ENCODE peak calls at places on chromosome 19, in nine cellular contexts. One of them, this sample, is unnamed.

GRCh38 chr19:55660404-55660803 is 5.6 kb downstream of the U2AF2 start:
- DNase-seq in GM12865: no peak
- DNase-seq in endothelial cell of umbilical vein: no peak
- DNase-seq in type B pancreatic cell: no peak
- DNase-seq in cardiac muscle cell: no peak
- DNase-seq in Calu3: no peak
- DNase-seq in Peyer's patch: no peak
- DNase-seq in HepG2: no peak
- DNase-seq in foreskin fibroblast: no peak
- DNase-seq in this sample: no peak

GRCh38 chr19:30227661-30228112 is 144.5 kb upstream of the ZNF536 start:
- DNase-seq in GM12865: peak
- DNase-seq in endothelial cell of umbilical vein: peak
- DNase-seq in type B pancreatic cell: peak
- DNase-seq in cardiac muscle cell: peak
- DNase-seq in Calu3: peak
- DNase-seq in Peyer's patch: peak
- DNase-seq in HepG2: peak
- DNase-seq in foreskin fibroblast: peak
- DNase-seq in this sample: peak

GRCh38 chr19:31066385-31066784 is 282.9 kb downstream of the TSHZ3 start:
- DNase-seq in GM12865: no peak
- DNase-seq in endothelial cell of umbilical vein: no peak
- DNase-seq in type B pancreatic cell: no peak
- DNase-seq in cardiac muscle cell: peak
- DNase-seq in Calu3: no peak
- DNase-seq in Peyer's patch: no peak
- DNase-seq in HepG2: no peak
- DNase-seq in foreskin fibroblast: peak
- DNase-seq in this sample: no peak

GRCh38 chr19:13172335-13173128 is 22.3 kb downstream of the IER2 start:
- DNase-seq in GM12865: no peak
- DNase-seq in endothelial cell of umbilical vein: peak
- DNase-seq in type B pancreatic cell: no peak
- DNase-seq in cardiac muscle cell: peak
- DNase-seq in Calu3: peak
- DNase-seq in Peyer's patch: peak
- DNase-seq in HepG2: no peak
- DNase-seq in foreskin fibroblast: peak
- DNase-seq in this sample: peak

GRCh38 chr19:10565028-10565566 is 713 bp downstream of the KRI1 start:
- DNase-seq in GM12865: peak
- DNase-seq in endothelial cell of umbilical vein: peak
- DNase-seq in type B pancreatic cell: no peak
- DNase-seq in cardiac muscle cell: peak
- DNase-seq in Calu3: peak
- DNase-seq in Peyer's patch: no peak
- DNase-seq in HepG2: no peak
- DNase-seq in foreskin fibroblast: peak
- DNase-seq in this sample: peak

GRCh38 chr19:6491802-6492592 is 10.1 kb downstream of the TUBB4A start:
- DNase-seq in GM12865: no peak
- DNase-seq in endothelial cell of umbilical vein: no peak
- DNase-seq in type B pancreatic cell: no peak
- DNase-seq in cardiac muscle cell: no peak
- DNase-seq in Calu3: no peak
- DNase-seq in Peyer's patch: no peak
- DNase-seq in HepG2: no peak
- DNase-seq in foreskin fibroblast: no peak
- DNase-seq in this sample: peak

GRCh38 chr19:28021316-28022185 is 1191.4 kb downstream of the UQCRFS1 start:
- DNase-seq in GM12865: peak
- DNase-seq in endothelial cell of umbilical vein: no peak
- DNase-seq in type B pancreatic cell: no peak
- DNase-seq in cardiac muscle cell: no peak
- DNase-seq in Calu3: no peak
- DNase-seq in Peyer's patch: no peak
- DNase-seq in HepG2: no peak
- DNase-seq in foreskin fibroblast: no peak
- DNase-seq in this sample: no peak

GRCh38 chr19:17304386-17305047 is 1.2 kb upstream of the MRPL34 start:
- DNase-seq in GM12865: no peak
- DNase-seq in endothelial cell of umbilical vein: no peak
- DNase-seq in type B pancreatic cell: no peak
- DNase-seq in cardiac muscle cell: no peak
- DNase-seq in Calu3: no peak
- DNase-seq in Peyer's patch: peak
- DNase-seq in HepG2: no peak
- DNase-seq in foreskin fibroblast: peak
- DNase-seq in this sample: no peak

GRCh38 chr19:55341191-55342043 is 1.7 kb downstream of the KMT5C start:
- DNase-seq in GM12865: peak
- DNase-seq in endothelial cell of umbilical vein: peak
- DNase-seq in type B pancreatic cell: no peak
- DNase-seq in cardiac muscle cell: peak
- DNase-seq in Calu3: peak
- DNase-seq in Peyer's patch: peak
- DNase-seq in HepG2: peak
- DNase-seq in foreskin fibroblast: peak
- DNase-seq in this sample: peak

GRCh38 chr19:51460164-51460992 is 2.1 kb upstream of the SIGLEC8 start:
- DNase-seq in GM12865: no peak
- DNase-seq in endothelial cell of umbilical vein: peak
- DNase-seq in type B pancreatic cell: peak
- DNase-seq in cardiac muscle cell: peak
- DNase-seq in Calu3: no peak
- DNase-seq in Peyer's patch: no peak
- DNase-seq in HepG2: peak
- DNase-seq in foreskin fibroblast: peak
- DNase-seq in this sample: no peak

GRCh38 chr19:49213791-49214190 is 56.2 kb downstream of the TRPM4 start:
- DNase-seq in GM12865: no peak
- DNase-seq in endothelial cell of umbilical vein: no peak
- DNase-seq in type B pancreatic cell: no peak
- DNase-seq in cardiac muscle cell: no peak
- DNase-seq in Calu3: peak
- DNase-seq in Peyer's patch: no peak
- DNase-seq in HepG2: no peak
- DNase-seq in foreskin fibroblast: no peak
- DNase-seq in this sample: no peak
- TF ChIP-seq CTCF in GM12865: no peak
- TF ChIP-seq CTCF in endothelial cell of umbilical vein: peak
- TF ChIP-seq CTCF in type B pancreatic cell: peak
- TF ChIP-seq CTCF in cardiac muscle cell: no peak
- TF ChIP-seq CTCF in Calu3: no peak
- TF ChIP-seq CTCF in Peyer's patch: no peak
- TF ChIP-seq CTCF in HepG2: peak
- TF ChIP-seq CTCF in foreskin fibroblast: peak
- TF ChIP-seq CTCF in this sample: peak

GRCh38 chr19:7644550-7644877 is 7.6 kb downstream of the STXBP2 start:
- DNase-seq in GM12865: no peak
- DNase-seq in endothelial cell of umbilical vein: no peak
- DNase-seq in type B pancreatic cell: no peak
- DNase-seq in cardiac muscle cell: no peak
- DNase-seq in Calu3: no peak
- DNase-seq in Peyer's patch: no peak
- DNase-seq in HepG2: no peak
- DNase-seq in foreskin fibroblast: no peak
- DNase-seq in this sample: no peak

GRCh38 chr19:7646426-7646700 is 9.5 kb downstream of the STXBP2 start:
- DNase-seq in GM12865: no peak
- DNase-seq in endothelial cell of umbilical vein: no peak
- DNase-seq in type B pancreatic cell: no peak
- DNase-seq in cardiac muscle cell: no peak
- DNase-seq in Calu3: no peak
- DNase-seq in Peyer's patch: no peak
- DNase-seq in HepG2: no peak
- DNase-seq in foreskin fibroblast: no peak
- DNase-seq in this sample: no peak

GRCh38 chr19:7645656-7646425 is 8.9 kb downstream of the STXBP2 start:
- DNase-seq in GM12865: no peak
- DNase-seq in endothelial cell of umbilical vein: no peak
- DNase-seq in type B pancreatic cell: no peak
- DNase-seq in cardiac muscle cell: no peak
- DNase-seq in Calu3: no peak
- DNase-seq in Peyer's patch: no peak
- DNase-seq in HepG2: no peak
- DNase-seq in foreskin fibroblast: no peak
- DNase-seq in this sample: no peak

GRCh38 chr19:7647156-7647555 is 10.2 kb downstream of the STXBP2 start:
- DNase-seq in GM12865: no peak
- DNase-seq in endothelial cell of umbilical vein: no peak
- DNase-seq in type B pancreatic cell: no peak
- DNase-seq in cardiac muscle cell: no peak
- DNase-seq in Calu3: no peak
- DNase-seq in Peyer's patch: no peak
- DNase-seq in HepG2: no peak
- DNase-seq in foreskin fibroblast: no peak
- DNase-seq in this sample: no peak

GRCh38 chr19:7645159-7645558 is 8.2 kb downstream of the STXBP2 start:
- DNase-seq in GM12865: no peak
- DNase-seq in endothelial cell of umbilical vein: no peak
- DNase-seq in type B pancreatic cell: no peak
- DNase-seq in cardiac muscle cell: no peak
- DNase-seq in Calu3: no peak
- DNase-seq in Peyer's patch: no peak
- DNase-seq in HepG2: no peak
- DNase-seq in foreskin fibroblast: no peak
- DNase-seq in this sample: no peak
- TF ChIP-seq CTCF in GM12865: no peak
- TF ChIP-seq CTCF in endothelial cell of umbilical vein: no peak
- TF ChIP-seq CTCF in type B pancreatic cell: no peak
- TF ChIP-seq CTCF in cardiac muscle cell: no peak
- TF ChIP-seq CTCF in Calu3: no peak
- TF ChIP-seq CTCF in Peyer's patch: no peak
- TF ChIP-seq CTCF in HepG2: no peak
- TF ChIP-seq CTCF in foreskin fibroblast: no peak
- TF ChIP-seq CTCF in this sample: no peak

DNA sequence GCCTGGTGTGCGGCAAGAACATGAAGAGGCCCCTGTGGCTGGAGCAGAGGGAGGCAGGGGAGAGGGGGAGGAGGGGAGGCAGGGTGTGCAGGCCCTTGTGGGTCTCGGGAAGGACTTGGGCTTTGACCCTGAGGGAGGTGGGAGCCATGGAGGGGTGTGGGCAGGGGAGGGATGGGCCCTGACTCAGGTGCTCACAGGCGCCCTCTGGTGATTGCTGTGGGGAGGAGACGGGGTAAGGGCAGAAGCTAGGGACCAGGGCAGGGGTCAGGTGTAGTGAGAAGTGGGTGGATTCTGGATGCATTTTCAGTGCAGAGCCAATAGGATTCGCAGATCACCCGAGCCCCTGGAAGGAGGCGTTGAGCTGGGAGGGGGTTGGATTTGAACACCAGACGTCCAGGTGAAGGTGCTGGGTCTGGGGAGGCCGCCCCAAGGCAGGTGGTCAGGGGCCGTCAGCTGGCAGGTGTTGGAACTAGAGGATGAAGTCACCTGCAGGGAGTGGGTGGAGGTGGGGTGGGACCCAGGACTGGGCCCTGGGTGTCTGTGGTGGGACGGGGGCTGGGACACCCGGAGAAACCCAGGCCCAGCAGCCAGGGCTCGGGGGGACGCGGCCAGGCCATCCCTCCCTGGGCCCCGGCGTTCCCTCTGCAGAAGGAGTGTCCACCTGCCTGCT is 185.4 kb downstream of the KDM4B start:
- DNase-seq in GM12865: peak
- DNase-seq in endothelial cell of umbilical vein: no peak
- DNase-seq in type B pancreatic cell: peak
- DNase-seq in cardiac muscle cell: peak
- DNase-seq in Calu3: peak
- DNase-seq in Peyer's patch: peak
- DNase-seq in HepG2: peak
- DNase-seq in foreskin fibroblast: peak
- DNase-seq in this sample: peak
- TF ChIP-seq CTCF in GM12865: peak
- TF ChIP-seq CTCF in endothelial cell of umbilical vein: peak
- TF ChIP-seq CTCF in type B pancreatic cell: peak
- TF ChIP-seq CTCF in cardiac muscle cell: peak
- TF ChIP-seq CTCF in Calu3: peak
- TF ChIP-seq CTCF in Peyer's patch: peak
- TF ChIP-seq CTCF in HepG2: peak
- TF ChIP-seq CTCF in foreskin fibroblast: peak
- TF ChIP-seq CTCF in this sample: peak

DNA sequence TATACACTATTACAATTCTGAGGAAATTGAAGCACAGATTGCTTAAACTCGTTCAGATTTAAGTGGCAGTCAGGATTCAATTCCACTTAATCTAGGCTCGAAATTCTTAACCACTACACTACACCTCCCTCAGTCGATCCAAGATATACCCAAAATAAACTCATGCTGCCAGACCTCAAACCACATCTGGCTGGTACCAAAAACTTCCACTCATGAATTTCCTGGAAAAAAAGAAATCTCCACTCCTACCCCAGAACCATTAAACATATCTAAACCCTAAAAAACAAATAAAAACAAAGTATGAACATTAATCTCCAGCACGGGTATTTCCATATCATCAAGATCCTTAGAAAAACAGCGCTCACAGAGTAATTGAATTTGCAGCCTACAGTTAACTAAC is 1.1 kb downstream of the ZFP30 start:
- DNase-seq in GM12865: no peak
- DNase-seq in endothelial cell of umbilical vein: no peak
- DNase-seq in type B pancreatic cell: no peak
- DNase-seq in cardiac muscle cell: peak
- DNase-seq in Calu3: no peak
- DNase-seq in Peyer's patch: no peak
- DNase-seq in HepG2: no peak
- DNase-seq in foreskin fibroblast: peak
- DNase-seq in this sample: no peak
- TF ChIP-seq CTCF in GM12865: no peak
- TF ChIP-seq CTCF in endothelial cell of umbilical vein: no peak
- TF ChIP-seq CTCF in type B pancreatic cell: no peak
- TF ChIP-seq CTCF in cardiac muscle cell: no peak
- TF ChIP-seq CTCF in Calu3: no peak
- TF ChIP-seq CTCF in Peyer's patch: no peak
- TF ChIP-seq CTCF in HepG2: no peak
- TF ChIP-seq CTCF in foreskin fibroblast: no peak
- TF ChIP-seq CTCF in this sample: no peak

DNA sequence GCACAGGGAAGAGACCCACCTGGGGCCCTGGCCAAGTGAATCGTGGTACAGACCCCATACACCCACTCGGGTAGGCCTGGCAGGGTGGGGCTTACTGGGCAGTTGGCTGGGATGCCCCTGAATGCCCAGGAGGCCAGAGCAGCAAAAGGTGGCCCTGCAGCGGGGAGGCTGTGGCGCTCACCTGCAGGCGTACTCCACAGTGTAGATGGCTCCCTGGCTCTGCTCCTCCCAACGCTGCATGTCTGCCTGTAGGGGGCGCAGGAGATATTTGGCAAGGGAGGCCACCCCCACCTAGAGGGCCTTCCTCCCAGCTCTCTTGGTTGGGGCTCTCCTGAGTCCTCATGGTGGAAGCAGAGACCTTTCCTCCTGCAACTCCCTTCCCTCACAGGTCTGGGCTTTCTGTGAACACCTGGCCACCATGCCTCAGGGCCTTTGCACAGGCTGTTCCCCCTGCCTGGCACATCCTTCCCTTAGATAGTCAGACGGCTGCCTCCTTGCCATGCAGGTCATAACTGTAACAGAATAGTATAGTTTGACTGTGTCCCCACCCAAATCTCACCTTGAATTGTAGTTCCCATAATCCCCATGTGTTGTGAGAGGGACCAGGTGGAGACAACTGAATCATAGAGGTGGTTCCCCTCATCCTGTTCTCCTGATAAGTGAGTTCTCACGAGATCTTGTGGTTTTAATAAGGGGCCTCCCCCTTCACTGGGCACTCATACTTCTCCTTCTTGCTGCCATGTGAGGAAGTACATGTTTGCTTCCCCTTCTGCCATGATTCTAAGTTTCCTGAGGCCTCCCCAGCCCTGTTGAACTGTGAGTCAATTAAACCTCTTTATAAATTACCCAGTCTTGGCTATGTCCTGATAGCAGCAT is 5.9 kb downstream of the BORCS8 start:
- DNase-seq in GM12865: peak
- DNase-seq in endothelial cell of umbilical vein: peak
- DNase-seq in type B pancreatic cell: no peak
- DNase-seq in cardiac muscle cell: peak
- DNase-seq in Calu3: peak
- DNase-seq in Peyer's patch: peak
- DNase-seq in HepG2: peak
- DNase-seq in foreskin fibroblast: peak
- DNase-seq in this sample: peak
- TF ChIP-seq CTCF in GM12865: peak
- TF ChIP-seq CTCF in endothelial cell of umbilical vein: peak
- TF ChIP-seq CTCF in type B pancreatic cell: peak
- TF ChIP-seq CTCF in cardiac muscle cell: peak
- TF ChIP-seq CTCF in Calu3: peak
- TF ChIP-seq CTCF in Peyer's patch: peak
- TF ChIP-seq CTCF in HepG2: peak
- TF ChIP-seq CTCF in foreskin fibroblast: peak
- TF ChIP-seq CTCF in this sample: peak